ENCODE peak calls at places on chromosome 9, in seven cellular contexts. V, A, G, S, Y, F and J are unnamed samples. For H3K27me3, the result is how much of the 10 kb centered on the place peaks cover.

GRCh38 chr9:104028827-104029226 is 65.3 kb upstream of the SMC2 start:
- DNase-seq in F (no peak), S (no peak), V (no peak), A (no peak), G (no peak), Y (no peak), J (no peak)

GRCh38 chr9:109887079-109887478 is 107.1 kb downstream of the PALM2AKAP2 start:
- DNase-seq in V (peak), Y (no peak), G (no peak), S (no peak), A (no peak), F (no peak), J (peak)

GRCh38 chr9:33813712-33814641 is 3.0 kb upstream of the UBE2R2 start:
- DNase-seq in A (peak), V (peak), F (peak), Y (peak), S (peak), G (no peak), J (peak)

GRCh38 chr9:72843525-72844439 is 109.1 kb downstream of the ALDH1A1 start:
- DNase-seq in G (peak), V (no peak), S (no peak), A (no peak), Y (no peak), F (peak), J (no peak)

GRCh38 chr9:15178621-15179020 is 128.4 kb downstream of the TTC39B start:
- DNase-seq in V (no peak), S (no peak), A (no peak), G (no peak), Y (no peak), F (no peak), J (no peak)

GRCh38 chr9:22229069-22229468 is 217.6 kb upstream of the DMRTA1 start:
- DNase-seq in Y (no peak), F (no peak), A (no peak), V (no peak), G (no peak), S (no peak), J (no peak)

GRCh38 chr9:123349691-123350480 is 6.1 kb upstream of the CRB2 start:
- DNase-seq in G (peak), V (peak), S (peak), F (no peak), A (peak), Y (peak), J (peak)

GRCh38 chr9:89497181-89497963 is 541 bp downstream of the SEMA4D start:
- DNase-seq in F (no peak), A (no peak), V (no peak), S (peak), G (no peak), Y (peak), J (no peak)

GRCh38 chr9:125986966-125987365 is 239.8 kb downstream of the PBX3 start:
- DNase-seq in F (no peak), Y (no peak), G (no peak), A (no peak), V (no peak), S (peak), J (no peak)

GRCh38 chr9:33288828-33289483 is 1.4 kb upstream of the NFX1 start:
- DNase-seq in V (no peak), F (no peak), G (no peak), Y (no peak), A (no peak), S (no peak), J (no peak)

GRCh38 chr9:8924529-8924928 is 1125.0 kb upstream of the DMAC1 start:
- DNase-seq in Y (no peak), S (no peak), G (no peak), A (no peak), F (no peak), V (no peak), J (no peak)

GRCh38 chr9:90038778-90039177 is 434.0 kb downstream of the GADD45G start:
- DNase-seq in A (no peak), G (no peak), S (no peak), Y (peak), F (no peak), V (no peak), J (no peak)

GRCh38 chr9:90086076-90086475 is 481.3 kb downstream of the GADD45G start:
- DNase-seq in A (no peak), S (no peak), V (no peak), F (no peak), G (no peak), Y (peak), J (no peak)

GRCh38 chr9:114395196-114395595 is 7.4 kb upstream of the AKNA start:
- DNase-seq in S (peak), A (no peak), G (no peak), Y (no peak), F (no peak), V (no peak), J (no peak)

GRCh38 chr9:36470891-36471290 is 70.8 kb upstream of the RNF38 start:
- DNase-seq in Y (no peak), V (peak), S (no peak), A (no peak), F (no peak), G (no peak), J (peak)

GRCh38 chr9:2853517-2853916 is 9.6 kb upstream of the PUM3 start:
- DNase-seq in F (no peak), G (no peak), A (peak), S (no peak), Y (no peak), V (no peak), J (no peak)

GRCh38 chr9:107348836-107349235 is 65.8 kb downstream of the RAD23B start:
- DNase-seq in V (no peak), G (peak), F (no peak), S (no peak), Y (no peak), A (no peak), J (no peak)

GRCh38 chr9:132239999-132240859 is 78.4 kb downstream of the NTNG2 start:
- DNase-seq in S (peak), Y (peak), G (peak), A (no peak), V (no peak), F (no peak), J (no peak)

GRCh38 chr9:116484483-116484776 is 202.7 kb upstream of the TRIM32 start:
- DNase-seq in Y (no peak), F (no peak), V (no peak), A (no peak), S (no peak), G (no peak), J (no peak)

GRCh38 chr9:70229579-70229978 is 29.2 kb upstream of the SMC5 start:
- DNase-seq in S (no peak), G (no peak), V (peak), F (no peak), Y (no peak), A (peak), J (peak)

GRCh38 chr9:137178939-137179630 is 7.2 kb upstream of the TMEM210 start:
- DNase-seq in Y (no peak), A (no peak), V (no peak), S (no peak), F (no peak), G (no peak), J (no peak)

GRCh38 chr9:30078195-30078594 is 2306.2 kb upstream of the ACO1 start:
- DNase-seq in V (no peak), S (no peak), A (no peak), G (no peak), F (no peak), Y (no peak), J (no peak)

GRCh38 chr9:82513976-82514735 is 525.6 kb downstream of the SPATA31D1 start:
- DNase-seq in Y (no peak), V (no peak), G (no peak), S (no peak), A (no peak), F (no peak), J (no peak)

GRCh38 chr9:116191757-116192415 is 38.3 kb downstream of the PAPPA start:
- DNase-seq in F (no peak), G (peak), A (no peak), V (no peak), Y (peak), S (no peak), J (no peak)

GRCh38 chr9:26744362-26744965 is 148.1 kb downstream of the CAAP1 start:
- DNase-seq in A (peak), Y (peak), S (no peak), F (no peak), G (no peak), V (peak), J (peak)

GRCh38 chr9:90830051-90830450 is 28.4 kb downstream of the SYK start:
- DNase-seq in F (no peak), A (no peak), V (no peak), S (no peak), G (peak), Y (no peak), J (no peak)

GRCh38 chr9:84397822-84398221 is 57.3 kb upstream of the SLC28A3 start:
- DNase-seq in G (no peak), F (no peak), S (no peak), A (peak), V (peak), Y (peak), J (peak)

GRCh38 chr9:114477642-114478041 is 27.6 kb downstream of the WHRN start:
- DNase-seq in V (no peak), F (no peak), A (no peak), Y (no peak), S (no peak), G (no peak), J (no peak)

GRCh38 chr9:98318834-98319478 is 63.5 kb upstream of the TBC1D2 start:
- DNase-seq in S (no peak), G (no peak), A (peak), F (peak), Y (no peak), V (peak), J (no peak)

GRCh38 chr9:33161011-33161588 is 6.0 kb downstream of the B4GALT1 start:
- DNase-seq in V (peak), A (peak), G (no peak), Y (peak), S (peak), F (peak), J (peak)

GRCh38 chr9:127369428-127369827 is 27.5 kb upstream of the SLC2A8 start:
- DNase-seq in G (peak), Y (no peak), A (no peak), S (no peak), V (no peak), F (no peak), J (no peak)

GRCh38 chr9:127368852-127369402 is 28.0 kb upstream of the SLC2A8 start:
- DNase-seq in F (no peak), S (no peak), V (no peak), G (no peak), Y (no peak), A (no peak), J (no peak)

GRCh38 chr9:127370651-127371648 is 26.0 kb upstream of the SLC2A8 start:
- DNase-seq in Y (no peak), F (no peak), G (no peak), A (no peak), S (no peak), V (no peak), J (no peak)

GRCh38 chr9:127366594-127366993 is 30.4 kb upstream of the SLC2A8 start:
- DNase-seq in F (no peak), V (no peak), Y (no peak), A (no peak), S (no peak), G (no peak), J (no peak)

DNA sequence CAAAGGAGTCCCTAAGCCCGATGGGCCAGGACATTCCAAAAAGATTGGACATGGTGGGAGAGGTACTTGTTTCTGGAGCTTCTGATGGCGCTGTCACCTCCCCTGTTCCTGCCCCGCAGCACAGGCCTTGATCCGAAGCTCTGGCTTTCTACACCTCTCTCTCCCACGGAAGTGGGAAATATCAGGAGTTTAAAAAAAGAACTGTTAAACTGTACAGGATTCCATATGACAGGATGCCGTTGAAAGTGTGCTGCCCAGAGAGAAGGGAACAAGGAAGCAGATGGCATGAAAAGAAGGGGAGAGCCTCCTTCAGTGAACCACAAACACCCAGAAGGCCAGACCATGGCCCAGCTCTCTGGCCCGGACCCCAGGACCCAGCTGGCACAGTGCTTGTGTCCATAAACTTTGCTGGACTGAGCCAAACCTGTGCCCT is 26.8 kb upstream of the SLC2A8 start:
- DNase-seq in S (no peak), G (no peak), A (no peak), F (no peak), Y (no peak), V (no peak), J (no peak)
- H3K27me3 ChIP-seq in S (under half), G (under half), A (under half), F (under half), Y (under half), V (under half), J (under half)

GRCh38 chr9:112831281-112831851 is 59.3 kb downstream of the SLC46A2 start:
- DNase-seq in V (no peak), A (peak), S (no peak), G (no peak), Y (no peak), F (no peak), J (peak)
- TF ChIP-seq CTCF in V (no peak), A (no peak), S (no peak), G (no peak), Y (no peak), F (no peak), J (no peak)

DNA sequence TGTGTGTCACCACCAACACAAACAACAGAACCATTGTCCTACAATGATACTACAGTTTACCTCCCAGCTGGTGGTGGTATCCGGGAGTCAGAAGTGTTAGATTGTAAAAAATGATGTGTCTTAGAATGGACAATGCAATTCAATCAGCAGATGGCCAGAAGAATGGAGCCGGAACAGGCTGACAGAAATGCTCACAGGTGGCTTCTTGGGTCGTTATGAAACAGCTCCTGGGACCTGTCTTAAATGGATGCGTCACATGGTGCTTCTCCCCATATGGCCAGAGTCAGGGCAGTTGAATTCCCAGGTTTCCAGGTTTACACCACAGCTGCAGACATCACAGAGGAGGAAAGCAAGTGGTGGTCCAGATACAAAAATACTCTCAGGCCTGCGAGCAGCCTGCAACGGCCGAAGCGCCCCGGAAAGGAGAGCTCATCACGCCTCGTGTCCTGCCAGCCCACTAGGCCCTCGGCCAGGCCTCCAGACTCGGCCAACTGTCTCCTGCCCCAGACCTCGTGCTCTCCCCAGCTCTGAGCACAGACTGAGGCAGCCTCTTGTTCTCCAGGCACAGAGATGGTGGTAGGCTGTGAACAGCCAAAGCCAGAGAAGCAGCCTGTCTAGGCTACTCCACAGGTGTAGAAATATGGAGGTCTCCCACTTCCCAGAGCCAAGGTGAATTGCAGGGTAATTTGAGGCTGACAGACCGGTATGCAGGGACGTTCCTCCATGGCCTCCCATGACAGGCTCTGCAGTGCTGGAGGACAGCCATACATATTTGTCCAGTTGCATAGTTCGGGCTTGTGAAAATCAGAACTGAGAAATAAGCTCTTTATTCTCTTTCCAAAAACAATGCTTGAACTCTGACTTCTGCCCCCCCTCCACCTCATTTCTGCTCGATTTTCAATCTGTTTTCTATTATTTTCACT is 98.5 kb upstream of the SPATA31C2 start:
- DNase-seq in Y (no peak), F (no peak), A (no peak), G (no peak), V (peak), S (no peak), J (no peak)
- H2AFZ ChIP-seq in Y (no peak), F (no peak), A (no peak), G (no peak), V (peak), S (no peak), J (no peak)

DNA sequence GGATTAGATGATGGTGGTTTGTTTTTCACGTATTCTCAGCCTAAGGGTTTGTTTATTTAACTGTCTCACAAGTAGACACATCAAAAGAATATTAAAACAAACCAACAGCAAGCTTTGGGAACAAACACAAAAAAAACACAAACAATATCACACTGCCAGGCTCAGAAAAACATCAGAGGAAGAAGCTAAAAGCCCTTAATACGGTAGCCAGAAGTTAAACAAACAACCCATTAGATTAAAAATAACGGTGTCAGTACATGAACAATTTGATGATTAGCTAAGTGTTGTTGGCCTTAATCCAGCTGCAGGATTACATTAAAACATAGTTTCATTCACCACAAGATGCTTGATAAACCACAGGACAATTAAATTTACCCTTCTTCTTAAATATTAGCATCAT is 15.9 kb upstream of the DMRT2 start:
- DNase-seq in F (no peak), S (no peak), G (no peak), V (no peak), Y (no peak), A (no peak), J (no peak)
- H3K27me3 ChIP-seq in F (under half), S (under half), G (under half), V (under half), Y (under half), A (under half), J (under half)

GRCh38 chr9:121861501-121862180 is 210.2 kb downstream of the DAB2IP start:
- DNase-seq in A (peak), S (peak), G (peak), F (no peak), V (no peak), Y (peak), J (peak)
- TF ChIP-seq CTCF in A (peak), S (peak), G (peak), F (peak), V (peak), Y (peak), J (peak)